ENCODE peak calls at places on chromosomes 13 and 19, in nine cellular contexts. One of them, this sample, is unnamed.

GRCh38 chr13:40895715-40896184 is 106.3 kb downstream of the SLC25A15 start:
- DNase-seq in keratinocyte: peak; percentile 4
- DNase-seq in adrenal gland: no peak
- DNase-seq in stomach: no peak
- DNase-seq in fibroblast of lung: no peak
- DNase-seq in cardiac fibroblast: no peak
- DNase-seq in lung: no peak
- DNase-seq in ascending aorta: no peak
- DNase-seq in PC-3: peak; percentile 1
- DNase-seq in this sample: no peak

GRCh38 chr13:93080587-93080986 is 146.0 kb upstream of the GPC6 start:
- DNase-seq in lung: no peak
- DNase-seq in keratinocyte: no peak
- DNase-seq in adrenal gland: no peak
- DNase-seq in ascending aorta: no peak
- DNase-seq in PC-3: peak; percentile 40
- DNase-seq in fibroblast of lung: peak; percentile 9
- DNase-seq in cardiac fibroblast: peak; percentile 36
- DNase-seq in stomach: no peak
- DNase-seq in this sample: peak; percentile 52

GRCh38 chr13:113764793-113765190 is 5.8 kb downstream of the TMEM255B start:
- DNase-seq in cardiac fibroblast: no peak
- DNase-seq in lung: no peak
- DNase-seq in adrenal gland: no peak
- DNase-seq in keratinocyte: no peak
- DNase-seq in fibroblast of lung: no peak
- DNase-seq in PC-3: no peak
- DNase-seq in ascending aorta: no peak
- DNase-seq in stomach: no peak
- DNase-seq in this sample: no peak

GRCh38 chr13:78182813-78183212 is 264.2 kb upstream of the EDNRB start:
- DNase-seq in PC-3: peak; percentile 8
- DNase-seq in keratinocyte: no peak
- DNase-seq in cardiac fibroblast: no peak
- DNase-seq in ascending aorta: no peak
- DNase-seq in lung: no peak
- DNase-seq in stomach: no peak
- DNase-seq in adrenal gland: no peak
- DNase-seq in fibroblast of lung: no peak
- DNase-seq in this sample: no peak

GRCh38 chr13:102091231-102091630 is 310.6 kb downstream of the FGF14 start:
- DNase-seq in stomach: no peak
- DNase-seq in PC-3: peak; percentile 7
- DNase-seq in fibroblast of lung: no peak
- DNase-seq in lung: no peak
- DNase-seq in cardiac fibroblast: no peak
- DNase-seq in keratinocyte: no peak
- DNase-seq in adrenal gland: no peak
- DNase-seq in ascending aorta: no peak
- DNase-seq in this sample: peak; percentile 49

GRCh38 chr13:40639226-40639681 is 27.2 kb downstream of the FOXO1 start:
- DNase-seq in lung: no peak
- DNase-seq in cardiac fibroblast: peak; percentile 84
- DNase-seq in stomach: no peak
- DNase-seq in keratinocyte: no peak
- DNase-seq in fibroblast of lung: peak; percentile 53
- DNase-seq in PC-3: no peak
- DNase-seq in adrenal gland: peak; percentile 71
- DNase-seq in ascending aorta: no peak
- DNase-seq in this sample: no peak

GRCh38 chr13:37134411-37135041 is 29.1 kb upstream of the CSNK1A1L start:
- DNase-seq in ascending aorta: no peak
- DNase-seq in lung: no peak
- DNase-seq in cardiac fibroblast: peak; percentile 96
- DNase-seq in keratinocyte: no peak
- DNase-seq in PC-3: no peak
- DNase-seq in fibroblast of lung: peak; percentile 82
- DNase-seq in stomach: no peak
- DNase-seq in adrenal gland: no peak
- DNase-seq in this sample: no peak

GRCh38 chr19:47377801-47378200 is 28.7 kb downstream of the DHX34 start:
- DNase-seq in cardiac fibroblast: no peak
- DNase-seq in ascending aorta: no peak
- DNase-seq in fibroblast of lung: no peak
- DNase-seq in adrenal gland: no peak
- DNase-seq in lung: no peak
- DNase-seq in PC-3: no peak
- DNase-seq in stomach: no peak
- DNase-seq in keratinocyte: no peak
- DNase-seq in this sample: no peak

GRCh38 chr19:38713227-38713649 is 31.0 kb downstream of the CAPN12 start:
- DNase-seq in PC-3: no peak
- DNase-seq in fibroblast of lung: peak; percentile 95
- DNase-seq in keratinocyte: no peak
- DNase-seq in cardiac fibroblast: peak; percentile 66
- DNase-seq in lung: no peak
- DNase-seq in ascending aorta: no peak
- DNase-seq in stomach: peak; percentile 87
- DNase-seq in adrenal gland: peak; percentile 87
- DNase-seq in this sample: no peak

GRCh38 chr13:75913925-75914324 is 277.8 kb downstream of the LMO7 start:
- DNase-seq in keratinocyte: no peak
- DNase-seq in ascending aorta: no peak
- DNase-seq in adrenal gland: no peak
- DNase-seq in PC-3: no peak
- DNase-seq in stomach: no peak
- DNase-seq in lung: no peak
- DNase-seq in cardiac fibroblast: no peak
- DNase-seq in fibroblast of lung: no peak
- DNase-seq in this sample: no peak

GRCh38 chr13:47665041-47665440 is 336.0 kb downstream of the SUCLA2 start:
- DNase-seq in adrenal gland: no peak
- DNase-seq in cardiac fibroblast: no peak
- DNase-seq in fibroblast of lung: no peak
- DNase-seq in PC-3: no peak
- DNase-seq in stomach: no peak
- DNase-seq in lung: no peak
- DNase-seq in ascending aorta: no peak
- DNase-seq in keratinocyte: no peak
- DNase-seq in this sample: no peak

GRCh38 chr13:20582026-20582425 is 15.1 kb downstream of the IFT88 start:
- DNase-seq in adrenal gland: no peak
- DNase-seq in stomach: no peak
- DNase-seq in keratinocyte: no peak
- DNase-seq in fibroblast of lung: no peak
- DNase-seq in ascending aorta: no peak
- DNase-seq in cardiac fibroblast: no peak
- DNase-seq in PC-3: no peak
- DNase-seq in lung: no peak
- DNase-seq in this sample: no peak

GRCh38 chr19:36526581-36526980 is 1.5 kb downstream of the ZNF260 start:
- DNase-seq in keratinocyte: no peak
- DNase-seq in cardiac fibroblast: no peak
- DNase-seq in lung: no peak
- DNase-seq in ascending aorta: no peak
- DNase-seq in stomach: no peak
- DNase-seq in adrenal gland: no peak
- DNase-seq in fibroblast of lung: no peak
- DNase-seq in PC-3: no peak
- DNase-seq in this sample: peak; percentile 19
- H3K4me3 ChIP-seq in keratinocyte: no peak overlapping the region
- H3K4me3 ChIP-seq in cardiac fibroblast: peak overlapping the region; percentile 15
- H3K4me3 ChIP-seq in lung: no peak overlapping the region
- H3K4me3 ChIP-seq in ascending aorta: no peak overlapping the region
- H3K4me3 ChIP-seq in stomach: no peak overlapping the region
- H3K4me3 ChIP-seq in adrenal gland: no peak overlapping the region
- H3K4me3 ChIP-seq in fibroblast of lung: peak overlapping the region; percentile 90
- H3K4me3 ChIP-seq in PC-3: peak overlapping the region; percentile 77
- H3K4me3 ChIP-seq in this sample: no peak overlapping the region

GRCh38 chr19:56710437-56710836 is 38.9 kb upstream of the ZNF835 start:
- DNase-seq in PC-3: no peak
- DNase-seq in adrenal gland: no peak
- DNase-seq in ascending aorta: no peak
- DNase-seq in fibroblast of lung: no peak
- DNase-seq in cardiac fibroblast: no peak
- DNase-seq in keratinocyte: no peak
- DNase-seq in stomach: no peak
- DNase-seq in lung: no peak
- DNase-seq in this sample: no peak
- TF ChIP-seq CTCF in PC-3: no peak
- TF ChIP-seq CTCF in adrenal gland: no peak
- TF ChIP-seq CTCF in ascending aorta: no peak
- TF ChIP-seq CTCF in fibroblast of lung: no peak
- TF ChIP-seq CTCF in cardiac fibroblast: no peak
- TF ChIP-seq CTCF in keratinocyte: no peak
- TF ChIP-seq CTCF in stomach: no peak
- TF ChIP-seq CTCF in lung: no peak
- TF ChIP-seq CTCF in this sample: no peak

GRCh38 chr19:11194657-11195056 is 2.7 kb downstream of the KANK2 start:
- DNase-seq in PC-3: no peak
- DNase-seq in stomach: no peak
- DNase-seq in adrenal gland: no peak
- DNase-seq in cardiac fibroblast: peak; percentile 43
- DNase-seq in keratinocyte: no peak
- DNase-seq in fibroblast of lung: peak; percentile 62
- DNase-seq in lung: no peak
- DNase-seq in ascending aorta: no peak
- DNase-seq in this sample: no peak

GRCh38 chr19:11194173-11194572 is 3.2 kb downstream of the KANK2 start:
- DNase-seq in ascending aorta: no peak
- DNase-seq in cardiac fibroblast: no peak
- DNase-seq in adrenal gland: no peak
- DNase-seq in keratinocyte: no peak
- DNase-seq in stomach: no peak
- DNase-seq in PC-3: no peak
- DNase-seq in lung: no peak
- DNase-seq in fibroblast of lung: no peak
- DNase-seq in this sample: no peak

GRCh38 chr19:11196406-11197287 is 698 bp downstream of the KANK2 start:
- DNase-seq in PC-3: peak; percentile 37
- DNase-seq in keratinocyte: no peak
- DNase-seq in adrenal gland: no peak
- DNase-seq in cardiac fibroblast: peak; percentile 44
- DNase-seq in fibroblast of lung: peak; percentile 32
- DNase-seq in stomach: peak; percentile 36
- DNase-seq in lung: peak; percentile 38
- DNase-seq in ascending aorta: no peak
- DNase-seq in this sample: peak; percentile 16

GRCh38 chr19:11195681-11196080 is 1.7 kb downstream of the KANK2 start:
- DNase-seq in ascending aorta: no peak
- DNase-seq in lung: no peak
- DNase-seq in stomach: no peak
- DNase-seq in adrenal gland: no peak
- DNase-seq in cardiac fibroblast: no peak
- DNase-seq in PC-3: no peak
- DNase-seq in keratinocyte: no peak
- DNase-seq in fibroblast of lung: no peak
- DNase-seq in this sample: no peak

GRCh38 chr19:11195169-11195568 is 2.2 kb downstream of the KANK2 start:
- DNase-seq in stomach: no peak
- DNase-seq in lung: no peak
- DNase-seq in ascending aorta: no peak
- DNase-seq in cardiac fibroblast: peak; percentile 35
- DNase-seq in keratinocyte: no peak
- DNase-seq in fibroblast of lung: peak; percentile 39
- DNase-seq in adrenal gland: no peak
- DNase-seq in PC-3: no peak
- DNase-seq in this sample: no peak
- H3K4me3 ChIP-seq in stomach: peak overlapping the region; percentile 76
- H3K4me3 ChIP-seq in lung: peak overlapping the region; percentile 21
- H3K4me3 ChIP-seq in ascending aorta: peak overlapping the region; percentile 67
- H3K4me3 ChIP-seq in cardiac fibroblast: peak overlapping the region; percentile 51
- H3K4me3 ChIP-seq in keratinocyte: no peak overlapping the region
- H3K4me3 ChIP-seq in fibroblast of lung: peak overlapping the region; percentile 89
- H3K4me3 ChIP-seq in adrenal gland: no peak overlapping the region
- H3K4me3 ChIP-seq in PC-3: no peak overlapping the region
- H3K4me3 ChIP-seq in this sample: no peak overlapping the region

GRCh38 chr19:860481-861098 is 1.1 kb downstream of the CFD start:
- DNase-seq in lung: peak; percentile 72
- DNase-seq in adrenal gland: no peak
- DNase-seq in PC-3: peak; percentile 77
- DNase-seq in keratinocyte: no peak
- DNase-seq in ascending aorta: no peak
- DNase-seq in stomach: peak; percentile 59
- DNase-seq in fibroblast of lung: peak; percentile 80
- DNase-seq in cardiac fibroblast: peak; percentile 79
- DNase-seq in this sample: peak; percentile 77

GRCh38 chr19:861099-861755 is 1.8 kb downstream of the CFD start:
- DNase-seq in keratinocyte: no peak
- DNase-seq in ascending aorta: no peak
- DNase-seq in fibroblast of lung: no peak
- DNase-seq in adrenal gland: no peak
- DNase-seq in PC-3: no peak
- DNase-seq in lung: no peak
- DNase-seq in cardiac fibroblast: no peak
- DNase-seq in stomach: no peak
- DNase-seq in this sample: no peak

GRCh38 chr19:863305-863620 is 3.8 kb downstream of the CFD start:
- DNase-seq in adrenal gland: no peak
- DNase-seq in ascending aorta: no peak
- DNase-seq in fibroblast of lung: no peak
- DNase-seq in lung: no peak
- DNase-seq in stomach: no peak
- DNase-seq in PC-3: no peak
- DNase-seq in cardiac fibroblast: no peak
- DNase-seq in keratinocyte: no peak
- DNase-seq in this sample: no peak

GRCh38 chr19:862529-863304 is 3.3 kb downstream of the CFD start:
- DNase-seq in ascending aorta: peak; percentile 78
- DNase-seq in adrenal gland: peak; percentile 82
- DNase-seq in keratinocyte: no peak
- DNase-seq in fibroblast of lung: peak; percentile 56
- DNase-seq in lung: peak; percentile 81
- DNase-seq in cardiac fibroblast: peak; percentile 55
- DNase-seq in PC-3: no peak
- DNase-seq in stomach: peak; percentile 61
- DNase-seq in this sample: peak; percentile 71

DNA sequence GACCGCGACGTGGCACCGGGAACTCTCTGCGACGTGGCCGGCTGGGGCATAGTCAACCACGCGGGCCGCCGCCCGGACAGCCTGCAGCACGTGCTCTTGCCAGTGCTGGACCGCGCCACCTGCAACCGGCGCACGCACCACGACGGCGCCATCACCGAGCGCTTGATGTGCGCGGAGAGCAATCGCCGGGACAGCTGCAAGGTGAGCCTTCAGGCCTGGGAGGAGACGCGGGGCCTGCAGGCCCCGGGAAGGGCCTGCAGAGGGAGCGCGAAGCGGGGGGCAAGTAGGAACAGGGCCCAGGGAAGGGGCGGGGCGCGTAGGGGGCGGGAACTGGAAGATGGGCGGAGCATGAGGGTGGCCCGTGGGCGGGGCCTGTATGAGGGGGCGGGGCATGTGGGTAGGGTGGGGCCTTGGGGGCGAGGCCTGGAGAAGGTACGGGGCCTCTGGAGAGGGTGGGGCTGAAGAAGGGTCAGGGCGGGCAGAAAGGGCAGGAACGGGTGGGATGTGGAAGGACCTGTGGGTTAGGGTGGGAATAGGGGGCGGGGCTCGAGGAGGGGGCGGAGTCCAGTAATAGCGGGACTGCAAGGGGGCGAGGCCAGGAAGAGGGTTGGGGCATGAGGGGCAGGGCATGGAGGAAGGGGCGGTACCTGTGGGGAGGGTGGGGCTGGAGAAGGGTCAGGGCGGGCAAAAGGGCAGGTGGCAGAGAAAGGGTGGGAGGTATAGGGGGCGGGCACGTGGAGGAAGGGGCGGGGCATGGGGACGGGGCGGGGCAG is 2.5 kb downstream of the CFD start:
- DNase-seq in PC-3: peak; percentile 41
- DNase-seq in keratinocyte: no peak
- DNase-seq in ascending aorta: no peak
- DNase-seq in adrenal gland: peak; percentile 76
- DNase-seq in cardiac fibroblast: peak; percentile 30
- DNase-seq in lung: peak; percentile 73
- DNase-seq in stomach: no peak
- DNase-seq in fibroblast of lung: peak; percentile 34
- DNase-seq in this sample: peak; percentile 66
- TF ChIP-seq CTCF in PC-3: no peak
- TF ChIP-seq CTCF in keratinocyte: no peak
- TF ChIP-seq CTCF in ascending aorta: no peak
- TF ChIP-seq CTCF in adrenal gland: no peak
- TF ChIP-seq CTCF in cardiac fibroblast: no peak
- TF ChIP-seq CTCF in lung: no peak
- TF ChIP-seq CTCF in stomach: no peak
- TF ChIP-seq CTCF in fibroblast of lung: no peak
- TF ChIP-seq CTCF in this sample: peak; percentile 12